ENCODE peak calls at places on chromosomes 11 and 22, in nine cellular contexts. T is CD8-positive, alpha-beta T cell; X is lower lobe of right lung; J is neuronal stem cell; Y is HCT116; M is adrenal gland; B is kidney; K is A673; F is endodermal cell. U is an unnamed sample.

GRCh38 chr22:46984751-46985506 is 222.5 kb downstream of the TBC1D22A start:
- DNase-seq in J (no peak), Y (peak; percentile 41), M (no peak), K (no peak), X (no peak), B (peak; percentile 66), F (no peak), T (no peak), U (no peak)

GRCh38 chr11:14861680-14862079 is 30.4 kb downstream of the CYP2R1 start:
- DNase-seq in K (no peak), X (no peak), T (no peak), F (no peak), Y (no peak), J (no peak), B (no peak), M (no peak), U (no peak)

GRCh38 chr11:57480409-57481137 is 20.2 kb downstream of the RTN4RL2 start:
- DNase-seq in X (peak; percentile 77), J (no peak), K (peak; percentile 87), B (peak; percentile 86), M (peak; percentile 65), Y (no peak), T (peak; percentile 43), F (peak; percentile 97), U (peak; percentile 87)

GRCh38 chr22:42720263-42721044 is at the start of gene A4GALT:
- DNase-seq in J (no peak), X (no peak), M (no peak), K (no peak), Y (no peak), T (no peak), F (peak; percentile 75), B (no peak), U (no peak)

GRCh38 chr11:30527566-30527965 is 58.6 kb downstream of the MPPED2 start:
- DNase-seq in T (no peak), M (peak; percentile 38), F (no peak), B (no peak), J (no peak), X (no peak), Y (no peak), K (no peak), U (no peak)

GRCh38 chr11:26777276-26777939 is 55.5 kb upstream of the SLC5A12 start:
- DNase-seq in J (no peak), K (no peak), T (no peak), M (no peak), F (no peak), B (no peak), Y (no peak), X (no peak), U (no peak)

GRCh38 chr11:46936138-46937110 is at the start of gene CSTPP1:
- DNase-seq in K (peak; percentile 100), B (peak; percentile 98), Y (peak; percentile 85), M (peak; percentile 96), F (peak; percentile 97), T (peak; percentile 93), X (peak; percentile 95), J (peak; percentile 93), U (peak; percentile 97)

GRCh38 chr22:26398741-26399153 is 30.3 kb upstream of the ASPHD2 start:
- DNase-seq in F (peak; percentile 88), B (peak; percentile 59), Y (peak; percentile 41), J (peak; percentile 46), M (peak; percentile 79), K (peak; percentile 70), X (peak; percentile 57), T (peak; percentile 40), U (no peak)

GRCh38 chr11:3192511-3193372 is 25.9 kb downstream of the MRGPRG start:
- DNase-seq in X (no peak), J (no peak), Y (no peak), B (no peak), M (no peak), T (no peak), K (no peak), F (peak; percentile 48), U (no peak)

GRCh38 chr11:3193373-3194015 is 25.1 kb downstream of the MRGPRG start:
- DNase-seq in Y (no peak), K (no peak), T (no peak), J (no peak), X (no peak), B (no peak), M (no peak), F (peak; percentile 53), U (no peak)

GRCh38 chr11:3195251-3196160 is 23.1 kb downstream of the MRGPRG start:
- DNase-seq in F (peak; percentile 69), B (no peak), M (peak; percentile 23), Y (peak; percentile 6), T (no peak), X (peak; percentile 43), J (no peak), K (peak; percentile 20), U (peak; percentile 64)

GRCh38 chr11:3196161-3197043 is 22.2 kb downstream of the MRGPRG start:
- DNase-seq in X (no peak), B (peak; percentile 72), K (no peak), Y (no peak), J (no peak), T (no peak), F (peak; percentile 55), M (peak; percentile 77), U (peak; percentile 60)

DNA sequence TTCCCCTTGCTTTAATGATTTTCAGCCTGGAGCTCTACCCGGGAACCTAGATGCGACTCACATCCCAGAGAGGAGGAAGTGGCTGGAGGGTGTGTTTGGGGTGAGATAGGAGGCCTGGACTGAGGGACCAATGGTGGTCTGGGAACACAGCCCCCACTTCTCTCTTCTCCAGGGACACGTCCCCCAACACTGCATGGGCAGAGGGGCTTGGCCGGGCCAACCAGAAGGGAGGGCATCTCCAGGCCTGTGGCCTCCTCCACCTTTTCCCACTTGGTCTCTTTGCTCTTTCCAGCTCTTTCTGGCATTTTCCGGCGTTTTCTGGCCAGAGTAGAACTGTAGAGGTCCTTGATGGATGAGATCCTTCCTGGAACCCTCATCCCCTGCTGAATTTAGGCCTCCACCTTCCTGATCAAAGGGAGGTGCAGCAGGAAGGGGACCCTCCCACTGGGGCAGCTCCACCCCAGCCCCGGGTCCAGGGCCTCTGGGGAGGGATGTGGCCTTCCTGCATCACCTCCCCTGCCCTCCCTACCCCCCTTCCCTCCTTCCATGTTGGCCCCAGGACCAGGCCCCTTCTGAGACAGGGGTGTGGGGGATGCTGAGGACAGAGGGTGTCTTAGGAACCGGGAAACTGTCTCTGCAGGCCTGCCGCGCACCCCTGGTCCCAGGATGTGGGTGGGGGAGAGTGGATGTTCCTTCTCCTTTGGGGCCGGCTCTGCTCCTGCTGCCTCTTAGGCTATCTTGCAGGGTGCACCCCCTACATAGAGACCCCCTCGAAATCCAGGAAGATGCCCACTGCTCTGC is 24.4 kb downstream of the MRGPRG start:
- DNase-seq in K (no peak), J (no peak), M (no peak), B (no peak), X (no peak), T (no peak), F (peak; percentile 42), Y (no peak), U (no peak)
- H3K4me3 ChIP-seq in K (no peak overlapping the region), J (no peak overlapping the region), M (no peak overlapping the region), B (no peak overlapping the region), X (no peak overlapping the region), T (no peak overlapping the region), F (no peak overlapping the region), Y (no peak overlapping the region), U (no peak overlapping the region)

GRCh38 chr22:23144432-23144831 is 845 bp upstream of the RAB36 start:
- DNase-seq in J (no peak), F (no peak), X (no peak), K (no peak), B (no peak), Y (no peak), T (no peak), M (no peak), U (no peak)
- H3K27ac ChIP-seq in J (no peak overlapping the region), F (no peak overlapping the region), X (peak overlapping the region; percentile 71), K (no peak overlapping the region), B (peak overlapping the region; percentile 85), Y (no peak overlapping the region), T (peak overlapping the region; percentile 71), M (no peak overlapping the region), U (peak overlapping the region; percentile 69)

DNA sequence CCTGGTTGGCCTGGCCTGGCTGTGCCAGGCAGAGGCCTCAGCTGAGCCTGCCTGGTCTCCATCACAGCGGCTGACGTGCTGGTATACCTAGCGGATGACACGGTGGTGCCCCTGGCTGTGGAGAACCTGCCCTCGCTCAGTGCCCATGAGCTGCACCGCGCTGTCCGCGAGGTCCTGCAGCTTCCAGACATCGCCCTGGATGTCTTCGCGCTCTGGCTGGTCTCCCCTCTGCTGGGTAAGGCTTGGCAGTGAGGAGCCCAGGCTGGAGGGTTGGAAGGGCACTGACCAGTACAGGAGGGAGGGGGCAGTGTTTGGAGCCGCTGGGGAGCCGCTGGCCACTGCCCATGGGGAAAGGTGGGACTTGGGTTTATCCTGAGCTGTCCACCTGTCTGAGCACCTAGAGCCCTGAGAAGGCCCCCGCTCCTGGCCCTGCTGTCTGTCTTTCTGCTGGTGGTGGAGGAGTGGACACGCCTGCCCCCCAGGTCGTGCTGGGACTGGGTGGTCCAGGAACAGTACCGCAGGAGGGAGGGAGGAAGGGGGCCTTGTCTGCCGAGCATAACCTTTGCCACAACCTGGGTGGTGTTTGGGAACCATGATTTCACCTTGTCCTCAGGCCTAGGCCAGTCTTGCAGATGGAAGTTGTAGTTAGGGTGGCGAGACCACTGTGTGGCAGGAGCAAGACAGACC is 3.0 kb downstream of the FRMD8 start:
- DNase-seq in M (no peak), T (no peak), F (no peak), J (no peak), Y (no peak), X (no peak), K (no peak), B (peak; percentile 71), U (peak; percentile 63)
- H3K4me1 ChIP-seq in M (peaks cover 74% of the 10 kb centered on the region), T (peaks cover 50% of the 10 kb centered on the region), F (no peaks in the 10 kb centered on the region), J (peaks cover 16% of the 10 kb centered on the region), Y (peaks cover 14% of the 10 kb centered on the region), X (peaks cover 75% of the 10 kb centered on the region), K (peaks cover 46% of the 10 kb centered on the region), B (peaks cover 42% of the 10 kb centered on the region), U (peaks cover 63% of the 10 kb centered on the region)

GRCh38 chr11:43943931-43944751 is 1.7 kb downstream of the C11orf96 start:
- DNase-seq in M (peak; percentile 61), B (no peak), F (peak; percentile 73), X (peak; percentile 53), Y (no peak), J (no peak), T (no peak), K (no peak), U (peak; percentile 71)

GRCh38 chr11:43943357-43943930 is 1.0 kb downstream of the C11orf96 start:
- DNase-seq in B (no peak), M (no peak), F (peak; percentile 63), X (no peak), Y (no peak), J (no peak), K (peak; percentile 47), T (no peak), U (no peak)

GRCh38 chr11:43942651-43943356 is 367 bp downstream of the C11orf96 start:
- DNase-seq in B (no peak), Y (no peak), J (no peak), F (peak; percentile 79), T (no peak), K (peak; percentile 76), X (peak; percentile 52), M (peak; percentile 52), U (peak; percentile 68)

GRCh38 chr11:43944761-43945311 is 2.4 kb downstream of the C11orf96 start:
- DNase-seq in J (no peak), B (peak; percentile 87), Y (no peak), M (peak; percentile 84), T (peak; percentile 41), K (peak; percentile 73), F (peak; percentile 93), X (peak; percentile 83), U (peak; percentile 92)

DNA sequence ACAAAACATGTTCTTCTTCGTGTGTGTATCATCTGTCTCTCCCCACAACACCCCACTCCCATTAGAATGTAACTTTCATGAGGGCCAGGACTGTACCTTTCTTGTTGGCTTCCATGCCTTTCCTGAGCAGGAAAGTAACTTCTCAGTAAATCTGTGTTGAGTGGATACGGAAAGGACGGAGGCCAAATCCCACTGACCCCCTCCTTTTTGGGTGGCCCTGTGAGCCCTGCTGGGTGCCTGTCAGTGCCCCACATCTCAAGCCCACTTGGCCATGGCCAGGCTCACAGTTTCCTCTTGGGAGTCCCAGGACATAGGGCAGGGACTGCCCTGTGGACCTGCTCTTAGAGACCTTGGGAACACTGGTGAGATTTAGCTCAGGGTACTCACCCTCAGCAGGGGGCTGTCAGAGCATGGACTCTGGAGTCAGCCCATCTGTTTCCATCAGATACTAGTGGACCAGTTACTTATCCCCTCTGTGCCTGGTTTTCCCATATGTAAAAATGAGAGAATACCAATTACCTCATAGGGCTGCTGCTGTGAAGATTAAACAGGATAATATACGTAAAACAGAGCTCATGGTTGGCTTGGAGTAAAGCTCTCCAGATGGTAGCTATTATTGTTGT is 1.1 kb upstream of the C11orf96 start:
- DNase-seq in X (no peak), J (no peak), F (no peak), Y (no peak), M (no peak), T (no peak), B (no peak), K (peak; percentile 66), U (no peak)
- H3K4me3 ChIP-seq in X (peak overlapping the region; percentile 69), J (peak overlapping the region; percentile 52), F (peak overlapping the region; percentile 73), Y (no peak overlapping the region), M (no peak overlapping the region), T (no peak overlapping the region), B (no peak overlapping the region), K (peak overlapping the region; percentile 60), U (peak overlapping the region; percentile 64)

U was measured in upper lobe of right lung.